ENCODE peak calls at places on chromosomes 2 and 18, in four cellular contexts. D is mammary epithelial cell, T is right atrium auricular region, M is kidney epithelial cell. Y is an unnamed sample.

GRCh38 chr2:215982465-215982875 is 30.9 kb downstream of the MREG start:
- DNase-seq in D (peak; percentile 100), T (no peak), M (peak; percentile 61), Y (no peak)

GRCh38 chr2:234308814-234309195 is 188.1 kb downstream of the ARL4C start:
- DNase-seq in D (no peak), T (peak; percentile 66), M (no peak), Y (no peak)

GRCh38 chr2:224185023-224185601 is 146.0 kb upstream of the SERPINE2 start:
- DNase-seq in T (no peak), M (no peak), D (no peak), Y (no peak)

GRCh38 chr2:204692790-204693189 is 147.5 kb downstream of the PARD3B start:
- DNase-seq in D (no peak), M (no peak), T (no peak), Y (no peak)

GRCh38 chr2:20617081-20617575 is 33.8 kb downstream of the HS1BP3 start:
- DNase-seq in T (peak; percentile 86), D (no peak), M (no peak), Y (peak; percentile 50)

GRCh38 chr2:81304154-81304830 is 999.7 kb upstream of the LRRTM1 start:
- DNase-seq in M (peak; percentile 83), D (no peak), T (no peak), Y (peak; percentile 25)

GRCh38 chr2:53620961-53621360 is 146.6 kb upstream of the CHAC2 start:
- DNase-seq in M (no peak), T (no peak), D (no peak), Y (no peak)

GRCh38 chr2:101107246-101107645 is 43.9 kb downstream of the TBC1D8 start:
- DNase-seq in M (no peak), T (no peak), D (no peak), Y (no peak)

GRCh38 chr2:113114224-113114945 is 13.0 kb upstream of the IL1RN start:
- DNase-seq in M (no peak), T (no peak), D (peak; percentile 87), Y (no peak)

GRCh38 chr2:210195066-210195852 is 24.1 kb upstream of the KANSL1L start:
- DNase-seq in T (no peak), D (no peak), M (no peak), Y (no peak)

GRCh38 chr2:223760838-223761502 is 76.4 kb downstream of the AP1S3 start:
- DNase-seq in D (peak; percentile 98), M (peak; percentile 92), T (no peak), Y (no peak)

DNA sequence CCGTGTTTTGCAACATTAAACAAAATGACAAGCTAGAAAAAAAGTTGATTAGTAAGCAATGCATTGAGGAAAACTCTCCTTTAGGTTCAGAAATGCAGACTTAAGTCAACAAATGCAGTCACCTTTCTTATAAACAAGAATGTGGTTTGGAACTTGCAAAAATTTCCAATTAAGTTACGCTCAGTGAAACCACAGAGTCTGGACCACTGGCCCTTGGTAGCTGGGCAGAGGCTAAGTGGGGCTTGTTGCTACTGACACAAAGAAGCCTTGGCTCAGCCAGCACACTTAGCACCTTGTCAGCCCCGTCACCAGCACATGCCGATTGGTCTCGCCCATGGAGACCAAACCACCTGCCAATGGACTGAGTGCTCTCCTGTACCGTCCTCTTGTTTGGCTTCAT is 53.0 kb downstream of the SMIM21 start:
- DNase-seq in T (no peak), D (no peak), M (no peak), Y (no peak)
- H3K27me3 ChIP-seq in T (no peaks in the 10 kb centered on the region), D (peaks cover 1% of the 10 kb centered on the region), M (no peaks in the 10 kb centered on the region), Y (no peaks in the 10 kb centered on the region)

GRCh38 chr18:13382683-13382989 is 164.1 kb downstream of the LDLRAD4 start:
- DNase-seq in D (no peak), T (peak; percentile 61), M (no peak), Y (no peak)

GRCh38 chr18:13382990-13383821 is 164.6 kb downstream of the LDLRAD4 start:
- DNase-seq in T (no peak), M (no peak), D (no peak), Y (no peak)

GRCh38 chr18:13381331-13381730 is 162.8 kb downstream of the LDLRAD4 start:
- DNase-seq in D (no peak), M (no peak), T (peak; percentile 57), Y (no peak)

GRCh38 chr18:13380671-13381070 is 162.1 kb downstream of the LDLRAD4 start:
- DNase-seq in T (peak; percentile 28), D (no peak), M (no peak), Y (no peak)

GRCh38 chr18:13381907-13382682 is 163.5 kb downstream of the LDLRAD4 start:
- DNase-seq in T (peak; percentile 78), M (peak; percentile 38), D (no peak), Y (no peak)
- H3K4me3 ChIP-seq in T (peak overlapping the region; percentile 30), M (no peak overlapping the region), D (no peak overlapping the region), Y (no peak overlapping the region)

GRCh38 chr2:231611273-231612198 is 18.9 kb downstream of the TEX44 start:
- DNase-seq in D (peak; percentile 96), M (peak; percentile 68), T (peak; percentile 76), Y (peak; percentile 52)
- TF ChIP-seq CTCF in D (no peak), M (peak; percentile 27), T (no peak), Y (peak; percentile 32)

GRCh38 chr2:660029-660428 is 17.2 kb downstream of the TMEM18 start:
- DNase-seq in D (no peak), T (no peak), M (no peak), Y (no peak)

GRCh38 chr2:660477-661214 is 16.6 kb downstream of the TMEM18 start:
- DNase-seq in T (no peak), D (no peak), M (no peak), Y (no peak)

GRCh38 chr2:657766-658165 is 19.4 kb downstream of the TMEM18 start:
- DNase-seq in T (no peak), M (no peak), D (no peak), Y (no peak)

GRCh38 chr2:656676-657075 is 20.5 kb downstream of the TMEM18 start:
- DNase-seq in T (peak; percentile 50), D (no peak), M (no peak), Y (no peak)

DNA sequence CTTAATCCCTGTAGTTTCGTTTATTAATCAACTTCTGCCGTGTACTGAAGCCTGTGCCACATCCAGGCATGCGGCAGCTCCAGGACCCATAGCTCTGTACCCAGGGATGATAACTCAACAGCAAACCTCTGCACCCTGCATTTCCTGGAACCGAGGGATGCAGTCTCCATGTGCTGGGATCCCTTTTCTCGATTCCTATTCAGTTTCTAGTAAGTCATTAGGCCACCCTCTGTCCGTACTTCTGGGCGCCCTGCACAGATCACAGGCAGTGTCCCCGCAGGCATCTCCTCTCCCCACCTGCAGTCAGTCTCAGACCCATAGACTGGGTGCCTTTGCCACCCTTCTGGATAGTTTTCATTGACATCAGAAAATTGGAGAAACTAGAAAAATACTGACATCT is 18.8 kb downstream of the TMEM18 start:
- DNase-seq in D (no peak), M (no peak), T (no peak), Y (no peak)
- H3K27me3 ChIP-seq in D (no peaks in the 10 kb centered on the region), M (peaks cover 10% of the 10 kb centered on the region), T (no peaks in the 10 kb centered on the region), Y (no peaks in the 10 kb centered on the region)

GRCh38 chr2:119259296-119259860 is 35.7 kb downstream of the STEAP3 start:
- DNase-seq in T (no peak), D (no peak), M (no peak), Y (no peak)

GRCh38 chr2:119263656-119264055 is 40.0 kb downstream of the STEAP3 start:
- DNase-seq in T (peak; percentile 50), D (no peak), M (no peak), Y (no peak)

GRCh38 chr2:119261498-119262225 is 38.0 kb downstream of the STEAP3 start:
- DNase-seq in M (no peak), T (no peak), D (no peak), Y (no peak)

GRCh38 chr2:119263025-119263424 is 39.4 kb downstream of the STEAP3 start:
- DNase-seq in D (no peak), T (peak; percentile 26), M (no peak), Y (no peak)

DNA sequence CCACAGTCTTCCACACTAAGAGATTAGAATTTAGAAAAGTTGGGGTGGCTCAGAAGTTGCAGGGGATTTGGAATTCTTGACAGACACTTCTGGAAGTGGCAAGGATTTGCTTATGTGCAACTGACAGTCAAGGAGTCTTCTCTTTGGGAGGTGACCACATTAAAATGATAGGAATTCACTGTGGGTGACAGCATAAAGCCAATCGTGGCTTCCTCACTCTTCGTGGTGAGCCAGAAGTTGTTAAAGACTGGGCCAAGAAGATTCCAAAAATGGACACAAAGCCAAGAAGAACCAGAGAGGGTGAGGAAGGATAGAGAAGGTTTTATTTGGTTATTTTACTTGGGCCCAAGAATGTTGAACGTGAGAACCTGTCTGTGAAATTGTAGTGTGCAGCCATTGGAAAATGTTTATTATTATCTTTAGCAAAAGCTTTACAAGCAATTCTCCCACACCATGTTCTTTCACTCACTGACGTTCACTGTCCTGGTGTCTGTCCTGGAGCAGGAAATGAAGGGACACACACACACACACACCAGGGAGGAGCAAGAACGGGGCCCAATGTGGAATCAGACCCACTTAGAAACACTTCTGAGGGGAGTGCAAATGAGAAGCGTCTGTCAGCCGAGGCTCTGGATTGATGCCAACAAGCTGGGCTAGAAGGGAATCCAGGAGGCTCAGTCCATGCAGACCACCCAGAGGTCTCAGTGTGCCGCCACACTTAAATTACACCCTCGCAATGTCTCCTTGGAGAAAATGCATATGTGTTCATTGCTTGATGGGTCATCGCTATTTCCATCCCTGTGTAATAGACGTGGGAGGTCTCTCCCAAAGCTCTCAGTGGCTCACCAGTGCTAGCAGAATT is 37.2 kb downstream of the STEAP3 start:
- DNase-seq in D (no peak), T (no peak), M (no peak), Y (no peak)
- H3K4me3 ChIP-seq in D (no peak overlapping the region), T (no peak overlapping the region), M (no peak overlapping the region), Y (no peak overlapping the region)

GRCh38 chr2:86193901-86194567 is 1.2 kb downstream of the IMMT start:
- DNase-seq in M (no peak), T (no peak), D (no peak), Y (no peak)
- TF ChIP-seq CTCF in M (no peak), T (no peak), D (no peak), Y (no peak)

DNA sequence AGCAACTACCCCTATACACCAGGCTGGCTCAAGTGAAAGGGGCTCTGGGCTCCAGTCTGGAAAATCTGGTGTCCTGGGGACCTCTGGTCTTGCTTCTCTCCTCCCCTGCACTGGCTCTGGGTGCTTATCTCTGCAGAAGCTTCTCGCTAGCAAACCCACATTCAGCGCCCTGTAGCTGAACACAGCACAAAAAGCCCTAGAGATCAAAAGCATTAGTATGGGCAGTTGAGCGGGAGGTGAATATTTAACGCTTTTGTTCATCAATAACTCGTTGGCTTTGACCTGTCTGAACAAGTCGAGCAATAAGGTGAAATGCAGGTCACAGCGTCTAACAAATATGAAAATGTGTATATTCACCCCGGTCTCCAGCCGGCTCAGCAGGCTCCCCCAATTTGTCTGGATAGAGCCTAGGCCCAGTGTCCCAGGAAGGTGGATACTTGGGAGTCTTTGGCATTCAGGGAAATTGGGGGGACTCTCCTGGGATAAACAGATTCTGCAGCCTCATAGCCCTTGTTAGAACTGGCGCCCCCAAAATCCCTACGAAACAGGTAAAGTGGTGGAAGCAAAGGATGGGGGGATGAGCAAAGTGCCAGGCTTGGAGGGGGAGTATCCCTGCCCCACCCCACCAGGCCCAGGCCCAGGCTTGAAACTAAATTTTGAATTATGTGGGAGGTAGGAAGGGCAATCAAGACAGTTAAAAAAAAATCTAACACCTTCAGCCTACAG is 2.4 kb upstream of the HOXD4 start:
- DNase-seq in M (no peak), D (no peak), T (no peak), Y (no peak)
- H3K27me3 ChIP-seq in M (no peaks in the 10 kb centered on the region), D (peaks cover 38% of the 10 kb centered on the region), T (peaks cover 36% of the 10 kb centered on the region), Y (peaks cover 91% of the 10 kb centered on the region)

Y was measured in WERI-Rb-1.